ENCODE peak calls at places on chromosomes 6 and 20, in five cellular contexts. I is G401; K is activated T-helper 2 cell treated with anti-CD3 and anti-CD28 coated beads, Interferon-gamma antibody, Interleukin-2, Interleukin-4, amounts not matched to agents 10 μg/mL and 5 μg/mL and 100 μg/mL, durations not matched to agents 14 hours and 24 hours and 36 hours; P is cardiac muscle cell; J is MM.1S. M is an unnamed sample.

GRCh38 chr6:159826968-159827647 is 27.0 kb downstream of the PNLDC1 start:
- DNase-seq in I (peak), K (no peak), P (no peak), J (no peak), M (no peak)

GRCh38 chr20:30376767-30377658 is 880.5 kb upstream of the DEFB115 start:
- DNase-seq in I (peak), K (peak), P (peak), J (peak), M (peak)

GRCh38 chr6:118187568-118188164 is 280.6 kb downstream of the SLC35F1 start:
- DNase-seq in I (no peak), K (no peak), P (peak), J (no peak), M (no peak)

GRCh38 chr20:46282669-46283068 is 25.6 kb downstream of the CDH22 start:
- DNase-seq in I (peak), K (no peak), P (no peak), J (no peak), M (no peak)

GRCh38 chr6:209432-210103 is 82.7 kb upstream of the DUSP22 start:
- DNase-seq in I (no peak), K (peak), P (no peak), J (peak), M (no peak)

GRCh38 chr20:46631212-46631869 is 19.9 kb downstream of the SLC13A3 start:
- DNase-seq in I (no peak), K (no peak), P (peak), J (no peak), M (no peak)

GRCh38 chr20:54497931-54498718 is 22.7 kb downstream of the DOK5 start:
- DNase-seq in I (no peak), K (no peak), P (peak), J (no peak), M (no peak)

GRCh38 chr20:13455713-13456112 is 183.0 kb downstream of the TASP1 start:
- DNase-seq in I (no peak), K (no peak), P (peak), J (no peak), M (no peak)

GRCh38 chr6:169235286-169235685 is 18.4 kb downstream of the THBS2 start:
- DNase-seq in I (no peak), K (no peak), P (no peak), J (no peak), M (no peak)

GRCh38 chr6:134647861-134648260 is 302.0 kb downstream of the ALDH8A1 start:
- DNase-seq in I (no peak), K (no peak), P (peak), J (no peak), M (no peak)

GRCh38 chr6:157867981-157868380 is 44.9 kb downstream of the SNX9 start:
- DNase-seq in I (no peak), K (no peak), P (no peak), J (no peak), M (no peak)

GRCh38 chr6:37806213-37806612 is 13.3 kb upstream of the ZFAND3 start:
- DNase-seq in I (no peak), K (no peak), P (no peak), J (no peak), M (no peak)

GRCh38 chr6:90227165-90227564 is 69.5 kb downstream of the BACH2 start:
- DNase-seq in I (no peak), K (no peak), P (peak), J (no peak), M (no peak)

GRCh38 chr20:50664248-50664647 is 27.1 kb downstream of the RIPOR3 start:
- DNase-seq in I (no peak), K (no peak), P (no peak), J (no peak), M (no peak)

M was measured in aorta.